ENCODE peak calls at places on chromosomes 16 and 17, in six cellular contexts. One of them, this sample, is unnamed.

GRCh38 chr17:18093616-18094408 is 6.1 kb downstream of the DRG2 start:
- DNase-seq in astrocyte: peak
- DNase-seq in Peyer's patch: no peak
- DNase-seq in ascending aorta: no peak
- DNase-seq in PC-9: no peak
- DNase-seq in heart right ventricle: peak
- DNase-seq in this sample: no peak

GRCh38 chr17:19011581-19011980 is 7.0 kb upstream of the FAM83G start:
- DNase-seq in astrocyte: no peak
- DNase-seq in Peyer's patch: no peak
- DNase-seq in ascending aorta: no peak
- DNase-seq in PC-9: no peak
- DNase-seq in heart right ventricle: no peak
- DNase-seq in this sample: no peak

GRCh38 chr16:88746511-88746910 is 38.5 kb downstream of the PIEZO1 start:
- DNase-seq in astrocyte: no peak
- DNase-seq in Peyer's patch: no peak
- DNase-seq in ascending aorta: no peak
- DNase-seq in PC-9: no peak
- DNase-seq in heart right ventricle: no peak
- DNase-seq in this sample: no peak

GRCh38 chr16:14315683-14316320 is 244.7 kb downstream of the MRTFB start:
- DNase-seq in astrocyte: no peak
- DNase-seq in Peyer's patch: no peak
- DNase-seq in ascending aorta: no peak
- DNase-seq in PC-9: no peak
- DNase-seq in heart right ventricle: no peak
- DNase-seq in this sample: no peak

GRCh38 chr16:8550728-8551387 is 39.5 kb downstream of the TMEM114 start:
- DNase-seq in astrocyte: no peak
- DNase-seq in Peyer's patch: no peak
- DNase-seq in ascending aorta: no peak
- DNase-seq in PC-9: no peak
- DNase-seq in heart right ventricle: no peak
- DNase-seq in this sample: no peak

GRCh38 chr17:66296289-66296725 is 6.1 kb upstream of the PRKCA start:
- DNase-seq in astrocyte: no peak
- DNase-seq in Peyer's patch: no peak
- DNase-seq in ascending aorta: no peak
- DNase-seq in PC-9: no peak
- DNase-seq in heart right ventricle: no peak
- DNase-seq in this sample: no peak

GRCh38 chr17:10579270-10579669 is 29.8 kb upstream of the MYH2 start:
- DNase-seq in astrocyte: no peak
- DNase-seq in Peyer's patch: no peak
- DNase-seq in ascending aorta: no peak
- DNase-seq in PC-9: no peak
- DNase-seq in heart right ventricle: no peak
- DNase-seq in this sample: no peak

GRCh38 chr17:50884354-50885311 is 18.5 kb upstream of the TOB1 start:
- DNase-seq in astrocyte: peak
- DNase-seq in Peyer's patch: no peak
- DNase-seq in ascending aorta: no peak
- DNase-seq in PC-9: peak
- DNase-seq in heart right ventricle: no peak
- DNase-seq in this sample: no peak

GRCh38 chr16:12613131-12613991 is 190.3 kb downstream of the CPPED1 start:
- DNase-seq in astrocyte: peak
- DNase-seq in Peyer's patch: no peak
- DNase-seq in ascending aorta: no peak
- DNase-seq in PC-9: peak
- DNase-seq in heart right ventricle: no peak
- DNase-seq in this sample: no peak

GRCh38 chr16:15765880-15766279 is 90.9 kb downstream of the MYH11 start:
- DNase-seq in astrocyte: no peak
- DNase-seq in Peyer's patch: peak
- DNase-seq in ascending aorta: no peak
- DNase-seq in PC-9: peak
- DNase-seq in heart right ventricle: no peak
- DNase-seq in this sample: no peak

GRCh38 chr16:82263456-82264159 is 93.6 kb upstream of the MPHOSPH6 start:
- DNase-seq in astrocyte: peak
- DNase-seq in Peyer's patch: peak
- DNase-seq in ascending aorta: no peak
- DNase-seq in PC-9: peak
- DNase-seq in heart right ventricle: peak
- DNase-seq in this sample: no peak

GRCh38 chr16:85582177-85582888 is 30.8 kb upstream of the GSE1 start:
- DNase-seq in astrocyte: no peak
- DNase-seq in Peyer's patch: no peak
- DNase-seq in ascending aorta: no peak
- DNase-seq in PC-9: no peak
- DNase-seq in heart right ventricle: no peak
- DNase-seq in this sample: no peak

GRCh38 chr17:41178341-41178740 is 320 bp upstream of the KRTAP4-2 start:
- DNase-seq in astrocyte: peak
- DNase-seq in Peyer's patch: no peak
- DNase-seq in ascending aorta: no peak
- DNase-seq in PC-9: no peak
- DNase-seq in heart right ventricle: no peak
- DNase-seq in this sample: no peak

GRCh38 chr17:67183531-67183930 is 61.5 kb downstream of the HELZ start:
- DNase-seq in astrocyte: peak
- DNase-seq in Peyer's patch: no peak
- DNase-seq in ascending aorta: no peak
- DNase-seq in PC-9: no peak
- DNase-seq in heart right ventricle: no peak
- DNase-seq in this sample: no peak

GRCh38 chr16:50736448-50736847 is 5.4 kb upstream of the CYLD start:
- DNase-seq in astrocyte: no peak
- DNase-seq in Peyer's patch: no peak
- DNase-seq in ascending aorta: no peak
- DNase-seq in PC-9: no peak
- DNase-seq in heart right ventricle: no peak
- DNase-seq in this sample: peak

GRCh38 chr16:72124761-72125634 is 31.4 kb downstream of the DHX38 start:
- DNase-seq in astrocyte: peak
- DNase-seq in Peyer's patch: peak
- DNase-seq in ascending aorta: no peak
- DNase-seq in PC-9: peak
- DNase-seq in heart right ventricle: peak
- DNase-seq in this sample: peak

GRCh38 chr16:73066927-73067670 is 19.2 kb upstream of the ZFHX3 start:
- DNase-seq in astrocyte: no peak
- DNase-seq in Peyer's patch: no peak
- DNase-seq in ascending aorta: no peak
- DNase-seq in PC-9: no peak
- DNase-seq in heart right ventricle: no peak
- DNase-seq in this sample: no peak

GRCh38 chr16:75264999-75265910 is 13.8 kb upstream of the BCAR1 start:
- DNase-seq in astrocyte: no peak
- DNase-seq in Peyer's patch: no peak
- DNase-seq in ascending aorta: no peak
- DNase-seq in PC-9: peak
- DNase-seq in heart right ventricle: peak
- DNase-seq in this sample: peak

GRCh38 chr17:50575581-50576210 is 15.2 kb downstream of the CACNA1G start:
- DNase-seq in astrocyte: no peak
- DNase-seq in Peyer's patch: no peak
- DNase-seq in ascending aorta: no peak
- DNase-seq in PC-9: no peak
- DNase-seq in heart right ventricle: no peak
- DNase-seq in this sample: no peak

GRCh38 chr17:67718325-67718941 is 697 bp downstream of the NOL11 start:
- DNase-seq in astrocyte: peak
- DNase-seq in Peyer's patch: no peak
- DNase-seq in ascending aorta: no peak
- DNase-seq in PC-9: no peak
- DNase-seq in heart right ventricle: no peak
- DNase-seq in this sample: no peak

GRCh38 chr17:63476857-63477470 is at the start of gene ACE:
- DNase-seq in astrocyte: peak
- DNase-seq in Peyer's patch: no peak
- DNase-seq in ascending aorta: no peak
- DNase-seq in PC-9: no peak
- DNase-seq in heart right ventricle: peak
- DNase-seq in this sample: peak

GRCh38 chr17:1643999-1644492 is 1.5 kb downstream of the SCARF1 start:
- DNase-seq in astrocyte: no peak
- DNase-seq in Peyer's patch: no peak
- DNase-seq in ascending aorta: no peak
- DNase-seq in PC-9: peak
- DNase-seq in heart right ventricle: no peak
- DNase-seq in this sample: peak

GRCh38 chr17:43020789-43021738 is 1.1 kb downstream of the VAT1 start:
- DNase-seq in astrocyte: peak
- DNase-seq in Peyer's patch: peak
- DNase-seq in ascending aorta: peak
- DNase-seq in PC-9: peak
- DNase-seq in heart right ventricle: peak
- DNase-seq in this sample: peak

GRCh38 chr17:58277107-58277506 is 3.6 kb downstream of the MPO start:
- DNase-seq in astrocyte: no peak
- DNase-seq in Peyer's patch: no peak
- DNase-seq in ascending aorta: no peak
- DNase-seq in PC-9: no peak
- DNase-seq in heart right ventricle: no peak
- DNase-seq in this sample: no peak

GRCh38 chr17:38541281-38541680 is 64.5 kb downstream of the SRCIN1 start:
- DNase-seq in astrocyte: no peak
- DNase-seq in Peyer's patch: no peak
- DNase-seq in ascending aorta: no peak
- DNase-seq in PC-9: no peak
- DNase-seq in heart right ventricle: no peak
- DNase-seq in this sample: no peak

GRCh38 chr17:13410874-13411273 is 190.9 kb downstream of the HS3ST3A1 start:
- DNase-seq in astrocyte: no peak
- DNase-seq in Peyer's patch: no peak
- DNase-seq in ascending aorta: no peak
- DNase-seq in PC-9: no peak
- DNase-seq in heart right ventricle: no peak
- DNase-seq in this sample: no peak

GRCh38 chr16:25896412-25896811 is 204.7 kb downstream of the HS3ST4 start:
- DNase-seq in astrocyte: no peak
- DNase-seq in Peyer's patch: no peak
- DNase-seq in ascending aorta: no peak
- DNase-seq in PC-9: no peak
- DNase-seq in heart right ventricle: no peak
- DNase-seq in this sample: no peak

GRCh38 chr17:57369509-57369945 is 113.2 kb downstream of the MSI2 start:
- DNase-seq in astrocyte: peak
- DNase-seq in Peyer's patch: no peak
- DNase-seq in ascending aorta: no peak
- DNase-seq in PC-9: no peak
- DNase-seq in heart right ventricle: no peak
- DNase-seq in this sample: no peak

GRCh38 chr16:23286131-23286532 is 16.0 kb upstream of the SCNN1B start:
- DNase-seq in astrocyte: peak
- DNase-seq in Peyer's patch: no peak
- DNase-seq in ascending aorta: no peak
- DNase-seq in PC-9: no peak
- DNase-seq in heart right ventricle: no peak
- DNase-seq in this sample: no peak
- H3K4me3 ChIP-seq in astrocyte: no peak
- H3K4me3 ChIP-seq in Peyer's patch: no peak
- H3K4me3 ChIP-seq in ascending aorta: no peak
- H3K4me3 ChIP-seq in PC-9: peak
- H3K4me3 ChIP-seq in heart right ventricle: no peak
- H3K4me3 ChIP-seq in this sample: no peak

DNA sequence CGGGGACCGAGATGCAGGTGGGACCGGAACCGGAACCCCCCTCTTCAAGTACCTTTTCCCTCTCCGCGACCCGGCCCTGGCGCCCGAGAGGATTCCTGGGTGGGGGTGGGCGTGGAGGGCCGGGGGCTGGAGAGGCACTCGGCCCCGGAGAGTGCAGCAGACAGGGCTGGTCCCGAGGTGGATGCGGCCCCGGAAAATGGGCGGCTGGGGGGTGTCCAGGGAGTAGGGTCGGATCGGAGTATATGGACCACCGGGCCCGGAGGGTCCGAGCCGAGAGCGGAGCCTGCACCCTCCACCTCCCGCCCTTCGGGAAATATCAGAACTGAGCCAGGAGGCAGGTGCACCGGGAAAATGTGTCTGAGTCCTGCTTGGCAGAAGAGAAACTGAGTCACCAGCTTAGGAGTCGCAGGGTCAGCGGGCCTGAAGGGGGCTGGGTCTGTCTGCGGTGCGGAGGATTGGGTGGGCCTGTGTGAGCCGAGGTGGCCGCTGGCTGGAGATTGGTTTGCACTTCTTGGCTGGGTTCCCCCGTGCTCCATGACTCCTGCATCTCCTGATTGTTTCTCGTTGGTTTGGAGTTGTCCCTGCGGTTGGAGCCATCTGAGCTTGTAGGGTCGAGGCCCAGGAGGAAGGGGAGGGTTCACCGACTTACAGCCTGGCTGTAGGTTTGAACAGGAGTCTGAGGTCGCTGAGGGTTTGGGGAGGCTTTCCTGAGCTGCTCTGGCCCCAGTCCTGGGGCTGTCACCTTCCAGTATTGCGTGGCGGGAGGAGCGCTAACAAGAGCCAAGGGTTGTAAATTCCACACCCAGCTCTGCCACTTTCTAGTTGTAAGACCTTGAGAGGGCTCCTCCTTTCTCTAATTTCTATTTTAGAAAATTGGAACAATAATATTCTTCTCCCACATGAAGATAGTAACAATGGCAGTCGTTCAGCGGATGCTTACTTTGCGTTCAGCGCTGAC is 565 bp downstream of the SH2B1 start:
- DNase-seq in astrocyte: peak
- DNase-seq in Peyer's patch: no peak
- DNase-seq in ascending aorta: no peak
- DNase-seq in PC-9: peak
- DNase-seq in heart right ventricle: no peak
- DNase-seq in this sample: no peak
- H3K4me3 ChIP-seq in astrocyte: peak
- H3K4me3 ChIP-seq in Peyer's patch: peak
- H3K4me3 ChIP-seq in ascending aorta: peak
- H3K4me3 ChIP-seq in PC-9: peak
- H3K4me3 ChIP-seq in heart right ventricle: peak
- H3K4me3 ChIP-seq in this sample: peak

DNA sequence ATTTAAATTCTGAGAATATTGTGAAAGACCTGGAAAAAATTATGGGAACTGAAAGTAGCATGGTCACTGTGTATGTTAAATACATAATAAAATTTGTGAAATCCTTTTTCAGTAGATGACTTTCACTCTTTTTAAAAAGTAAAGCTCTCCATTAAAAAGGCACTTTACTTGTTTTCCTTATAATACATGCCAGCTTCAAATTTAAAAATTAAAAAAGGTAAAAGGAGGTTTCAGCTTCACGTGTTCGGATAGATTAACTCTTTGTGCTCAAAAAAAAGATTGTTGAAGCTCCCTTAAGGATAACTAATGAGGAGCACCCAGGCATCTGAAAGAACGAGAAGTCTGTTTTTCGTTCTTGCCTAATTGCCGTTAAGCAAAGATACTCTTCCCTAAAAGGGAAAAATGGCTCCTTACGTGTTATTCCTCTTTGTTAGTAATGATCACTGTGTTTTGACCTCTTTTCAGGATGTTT is 87.8 kb downstream of the TUBD1 start:
- DNase-seq in astrocyte: no peak
- DNase-seq in Peyer's patch: no peak
- DNase-seq in ascending aorta: no peak
- DNase-seq in PC-9: no peak
- DNase-seq in heart right ventricle: no peak
- DNase-seq in this sample: no peak
- H3K4me3 ChIP-seq in astrocyte: no peak
- H3K4me3 ChIP-seq in Peyer's patch: no peak
- H3K4me3 ChIP-seq in ascending aorta: peak
- H3K4me3 ChIP-seq in PC-9: no peak
- H3K4me3 ChIP-seq in heart right ventricle: no peak
- H3K4me3 ChIP-seq in this sample: peak

GRCh38 chr17:69547230-69547629 is 132.7 kb downstream of the MAP2K6 start:
- DNase-seq in astrocyte: no peak
- DNase-seq in Peyer's patch: no peak
- DNase-seq in ascending aorta: no peak
- DNase-seq in PC-9: no peak
- DNase-seq in heart right ventricle: no peak
- DNase-seq in this sample: no peak
- H3K4me3 ChIP-seq in astrocyte: no peak
- H3K4me3 ChIP-seq in Peyer's patch: no peak
- H3K4me3 ChIP-seq in ascending aorta: no peak
- H3K4me3 ChIP-seq in PC-9: no peak
- H3K4me3 ChIP-seq in heart right ventricle: no peak
- H3K4me3 ChIP-seq in this sample: no peak